ENCODE peak calls at places on chromosomes 13 and 19, in nine cellular contexts. F is foreskin fibroblast; P is glutamatergic neuron; E is stromal cell of bone marrow; J is T-cell; X is GM19239; M is cardiac fibroblast; W is effector CD8-positive, alpha-beta T cell; R is LoVo. Q is an unnamed sample.
A peak's percentile ranks its signal among the peaks of the same experiment; 100 is the strongest.

GRCh38 chr19:10828981-10829821 is 6.8 kb downstream of the TMED1 start:
- DNase-seq in X (no peak), E (no peak), M (no peak), F (no peak), J (no peak), P (no peak), R (no peak), W (no peak), Q (no peak)

GRCh38 chr19:31742249-31742648 is 393.0 kb upstream of the TSHZ3 start:
- DNase-seq in J (no peak), R (no peak), E (no peak), P (no peak), X (no peak), W (no peak), M (no peak), F (no peak), Q (no peak)

GRCh38 chr19:43773725-43774102 is 7.1 kb downstream of the KCNN4 start:
- DNase-seq in J (no peak), E (no peak), W (no peak), X (no peak), R (no peak), P (no peak), F (no peak), M (no peak), Q (no peak)

GRCh38 chr19:23075031-23075733 is 41.6 kb upstream of the ZNF730 start:
- DNase-seq in P (peak; percentile 93), M (peak; percentile 73), F (peak; percentile 40), E (peak; percentile 13), W (no peak), J (no peak), R (no peak), X (no peak), Q (no peak)

GRCh38 chr13:51259359-51259645 is 37.1 kb downstream of the FAM124A start:
- DNase-seq in W (no peak), R (no peak), P (no peak), J (no peak), X (no peak), E (no peak), F (no peak), M (no peak), Q (no peak)

GRCh38 chr13:54699831-54700230 is 1671.2 kb downstream of the OLFM4 start:
- DNase-seq in E (no peak), J (no peak), M (no peak), R (no peak), F (no peak), W (no peak), P (no peak), X (no peak), Q (no peak)

GRCh38 chr13:30371649-30372265 is 50.5 kb upstream of the UBE2L5 start:
- DNase-seq in J (peak; percentile 64), P (no peak), E (no peak), M (no peak), W (peak; percentile 28), F (peak; percentile 45), X (peak; percentile 66), R (peak; percentile 47), Q (peak; percentile 73)

GRCh38 chr19:45474941-45475516 is 7.2 kb downstream of the FOSB start:
- DNase-seq in P (no peak), X (no peak), F (no peak), E (no peak), J (no peak), R (no peak), M (peak; percentile 59), W (peak; percentile 82), Q (no peak)

GRCh38 chr19:10083911-10084310 is 2.2 kb upstream of the SHFL start:
- DNase-seq in E (no peak), X (no peak), P (no peak), M (no peak), W (no peak), R (no peak), J (no peak), F (no peak), Q (no peak)

GRCh38 chr19:5896365-5897076 is 7.1 kb downstream of the NDUFA11 start:
- DNase-seq in E (no peak), X (no peak), R (no peak), J (no peak), P (no peak), F (no peak), M (no peak), W (no peak), Q (no peak)

GRCh38 chr19:45764947-45765346 is 4.1 kb downstream of the SIX5 start:
- DNase-seq in R (no peak), X (no peak), M (no peak), F (no peak), E (no peak), J (no peak), P (no peak), W (no peak), Q (no peak)

GRCh38 chr13:111845621-111846351 is 221.2 kb upstream of the SOX1 start:
- DNase-seq in P (peak; percentile 47), F (no peak), M (no peak), W (no peak), X (no peak), J (no peak), R (no peak), E (no peak), Q (no peak)

GRCh38 chr19:45428385-45429231 is 4.9 kb upstream of the ERCC1 start:
- DNase-seq in R (no peak), W (no peak), E (no peak), J (no peak), X (no peak), M (peak; percentile 59), F (peak; percentile 69), P (peak; percentile 57), Q (no peak)

GRCh38 chr13:74006666-74007065 is 127.5 kb downstream of the KLF12 start:
- DNase-seq in F (no peak), R (no peak), X (no peak), P (no peak), E (no peak), J (no peak), M (no peak), W (no peak), Q (no peak)

GRCh38 chr13:32266130-32266529 is 49.0 kb downstream of the ZAR1L start:
- DNase-seq in R (no peak), P (no peak), M (no peak), W (no peak), X (no peak), E (no peak), F (no peak), J (no peak), Q (no peak)

GRCh38 chr13:33554919-33555791 is 262.8 kb upstream of the RFC3 start:
- DNase-seq in P (no peak), W (no peak), M (peak; percentile 16), J (no peak), F (no peak), R (no peak), X (no peak), E (no peak), Q (no peak)

GRCh38 chr19:14944456-14944855 is 3.2 kb downstream of the OR7C2 start:
- DNase-seq in R (no peak), M (no peak), W (no peak), P (no peak), F (no peak), J (no peak), E (no peak), X (no peak), Q (no peak)

GRCh38 chr19:41427647-41428480 is 690 bp upstream of the B3GNT8 start:
- DNase-seq in M (no peak), J (no peak), E (no peak), R (no peak), X (no peak), W (no peak), P (peak; percentile 52), F (peak; percentile 10), Q (peak; percentile 64)

GRCh38 chr19:16836115-16836905 is 7.1 kb downstream of the SIN3B start:
- DNase-seq in P (no peak), F (no peak), X (no peak), E (no peak), W (no peak), R (no peak), J (no peak), M (no peak), Q (peak; percentile 21)

GRCh38 chr19:33736158-33736557 is 60.5 kb upstream of the KCTD15 start:
- DNase-seq in M (no peak), P (no peak), E (no peak), F (no peak), J (no peak), R (no peak), X (no peak), W (no peak), Q (no peak)

GRCh38 chr13:99981115-99982020 is at the start of gene ZIC2:
- DNase-seq in M (no peak), E (no peak), J (no peak), X (no peak), W (no peak), F (no peak), P (peak; percentile 69), R (peak; percentile 85), Q (no peak)

GRCh38 chr13:99650410-99650809 is 149.1 kb downstream of the TM9SF2 start:
- DNase-seq in P (no peak), X (no peak), R (no peak), J (no peak), M (no peak), F (no peak), W (no peak), E (no peak), Q (no peak)

GRCh38 chr19:16406356-16406755 is 65.4 kb downstream of the EPS15L1 start:
- DNase-seq in E (no peak), F (no peak), M (no peak), J (no peak), W (no peak), P (no peak), R (no peak), X (no peak), Q (no peak)

GRCh38 chr13:40963927-40964326 is 55.2 kb downstream of the ELF1 start:
- DNase-seq in R (peak; percentile 52), W (no peak), M (no peak), E (no peak), P (no peak), X (no peak), F (no peak), J (no peak), Q (no peak)

GRCh38 chr19:16369664-16370576 is 45.3 kb downstream of the KLF2 start:
- DNase-seq in X (no peak), P (no peak), M (no peak), W (peak; percentile 84), R (no peak), E (no peak), J (peak; percentile 91), F (no peak), Q (peak; percentile 48)

GRCh38 chr13:78160793-78161192 is 242.2 kb upstream of the EDNRB start:
- DNase-seq in F (peak; percentile 9), M (peak; percentile 17), W (no peak), J (no peak), E (peak; percentile 34), R (no peak), X (no peak), P (no peak), Q (no peak)

GRCh38 chr19:8022275-8022674 is 16.8 kb upstream of the ELAVL1 start:
- DNase-seq in W (no peak), R (no peak), F (no peak), J (no peak), X (no peak), P (no peak), M (no peak), E (no peak), Q (no peak)

GRCh38 chr19:30170081-30170480 is 202.1 kb upstream of the ZNF536 start:
- DNase-seq in M (no peak), W (no peak), E (no peak), R (no peak), P (no peak), J (no peak), F (no peak), X (no peak), Q (no peak)

GRCh38 chr19:52778811-52779210 is 7.8 kb downstream of the ZNF600 start:
- DNase-seq in M (no peak), W (no peak), P (no peak), X (no peak), J (no peak), F (no peak), R (no peak), E (no peak), Q (no peak)

GRCh38 chr13:65892859-65893258 is 1337.3 kb downstream of the PCDH9 start:
- DNase-seq in M (peak; percentile 25), X (no peak), J (no peak), W (no peak), R (no peak), P (no peak), E (no peak), F (peak; percentile 29), Q (no peak)

GRCh38 chr13:45792827-45793303 is 58.7 kb downstream of the SIAH3 start:
- DNase-seq in F (no peak), X (no peak), J (no peak), W (no peak), M (no peak), E (no peak), R (no peak), P (no peak), Q (no peak)

Q was measured in activated CD4-positive, alpha-beta memory T cell treated with anti-CD3 and anti-CD28 coated beads, Interleukin-2, amount 10 ng/mL, durations not matched to agents 7 days and 5 days.